ENCODE peak calls at places on chromosomes 3 and 15, in seven cellular contexts. A is IMR-90, E is A549, B is K562, Z is HepG2, C is GM12878, P is H1. W is an unnamed sample.

GRCh38 chr3:172641291-172641690 is 69.6 kb downstream of the NCEH1 start:
- DNase-seq in A (no peak), E (no peak), B (no peak), Z (no peak), C (no peak), P (no peak), W (no peak)

GRCh38 chr3:9552252-9552999 is 1.2 kb downstream of the LHFPL4 start:
- DNase-seq in A (peak), E (peak), B (peak), Z (no peak), C (no peak), P (peak), W (no peak)

GRCh38 chr3:134083626-134084229 is 54.0 kb upstream of the SLCO2A1 start:
- DNase-seq in A (no peak), E (no peak), B (no peak), Z (no peak), C (no peak), P (peak), W (no peak)

GRCh38 chr3:143998266-143998665 is 26.6 kb downstream of the DIPK2A start:
- DNase-seq in A (peak), E (no peak), B (no peak), Z (no peak), C (no peak), P (no peak), W (no peak)

GRCh38 chr3:25897019-25897418 is 107.1 kb downstream of the OXSM start:
- DNase-seq in A (no peak), E (peak), B (peak), Z (peak), C (no peak), P (peak), W (peak)

GRCh38 chr3:11582123-11582968 is 61.4 kb downstream of the VGLL4 start:
- DNase-seq in A (peak), E (no peak), B (no peak), Z (no peak), C (no peak), P (peak), W (no peak)

GRCh38 chr3:107598926-107599754 is 76.4 kb downstream of the BBX start:
- DNase-seq in A (peak), E (peak), B (peak), Z (peak), C (peak), P (no peak), W (no peak)

GRCh38 chr3:23405081-23405480 is 202.0 kb downstream of the UBE2E2 start:
- DNase-seq in A (no peak), E (no peak), B (no peak), Z (no peak), C (no peak), P (no peak), W (no peak)

GRCh38 chr3:68306571-68306970 is 625.8 kb downstream of the TAFA4 start:
- DNase-seq in A (no peak), E (no peak), B (peak), Z (peak), C (no peak), P (peak), W (no peak)

GRCh38 chr3:55873523-55874254 is 386.6 kb upstream of the WNT5A start:
- DNase-seq in A (peak), E (peak), B (no peak), Z (peak), C (no peak), P (no peak), W (no peak)

GRCh38 chr3:43206632-43207031 is 79.7 kb upstream of the SNRK start:
- DNase-seq in A (no peak), E (no peak), B (peak), Z (no peak), C (no peak), P (no peak), W (no peak)

GRCh38 chr3:111846717-111847116 is 12.3 kb upstream of the PHLDB2 start:
- DNase-seq in A (peak), E (peak), B (no peak), Z (no peak), C (no peak), P (no peak), W (no peak)

GRCh38 chr15:84816694-84817460 is at the start of gene ALPK3:
- DNase-seq in A (no peak), E (no peak), B (no peak), Z (no peak), C (no peak), P (peak), W (no peak)

GRCh38 chr3:111848246-111848645 is 10.8 kb upstream of the PHLDB2 start:
- DNase-seq in A (no peak), E (no peak), B (no peak), Z (no peak), C (no peak), P (no peak), W (peak)

GRCh38 chr3:160105902-160106584 is 117.4 kb downstream of the IL12A start:
- DNase-seq in A (no peak), E (no peak), B (no peak), Z (no peak), C (no peak), P (no peak), W (no peak)

GRCh38 chr3:127077068-127077467 is 94.2 kb downstream of the PLXNA1 start:
- DNase-seq in A (no peak), E (no peak), B (no peak), Z (no peak), C (no peak), P (no peak), W (no peak)

GRCh38 chr3:43343185-43343584 is 56.8 kb downstream of the SNRK start:
- DNase-seq in A (no peak), E (no peak), B (no peak), Z (no peak), C (no peak), P (no peak), W (no peak)

GRCh38 chr3:57041674-57042073 is 18.8 kb upstream of the SPATA12 start:
- DNase-seq in A (no peak), E (no peak), B (no peak), Z (no peak), C (no peak), P (no peak), W (no peak)

GRCh38 chr3:60917136-60917535 is 334.1 kb downstream of the FHIT start:
- DNase-seq in A (no peak), E (no peak), B (peak), Z (no peak), C (no peak), P (no peak), W (no peak)

GRCh38 chr3:183491923-183492848 is 63.3 kb downstream of the KLHL6 start:
- DNase-seq in A (no peak), E (no peak), B (no peak), Z (no peak), C (no peak), P (peak), W (no peak)

GRCh38 chr3:74614133-74614967 is at the start of gene CNTN3:
- DNase-seq in A (peak), E (no peak), B (no peak), Z (no peak), C (no peak), P (peak), W (no peak)

GRCh38 chr3:18445421-18446066 is 20.4 kb upstream of the SATB1 start:
- DNase-seq in A (no peak), E (no peak), B (no peak), Z (no peak), C (no peak), P (no peak), W (no peak)

GRCh38 chr3:158821847-158822246 is 20.0 kb downstream of the MFSD1 start:
- DNase-seq in A (no peak), E (no peak), B (no peak), Z (no peak), C (no peak), P (no peak), W (no peak)

GRCh38 chr3:178987745-178988144 is 83.9 kb downstream of the ZMAT3 start:
- DNase-seq in A (no peak), E (no peak), B (no peak), Z (no peak), C (no peak), P (no peak), W (no peak)

GRCh38 chr3:13277860-13278531 is 142.1 kb downstream of the NUP210 start:
- DNase-seq in A (peak), E (no peak), B (peak), Z (no peak), C (no peak), P (no peak), W (no peak)

GRCh38 chr15:33292718-33293307 is 18.0 kb upstream of the RYR3 start:
- DNase-seq in A (peak), E (peak), B (peak), Z (peak), C (no peak), P (peak), W (peak)

GRCh38 chr15:65286069-65286703 is 497 bp downstream of the PARP16 start:
- DNase-seq in A (no peak), E (peak), B (peak), Z (peak), C (no peak), P (peak), W (no peak)

GRCh38 chr3:183524476-183524875 is 31.0 kb downstream of the KLHL6 start:
- DNase-seq in A (no peak), E (no peak), B (no peak), Z (no peak), C (no peak), P (no peak), W (no peak)

GRCh38 chr3:37554364-37554763 is 307.3 kb upstream of the CTDSPL start:
- DNase-seq in A (no peak), E (no peak), B (peak), Z (no peak), C (no peak), P (peak), W (no peak)

GRCh38 chr3:14376348-14377043 is 25.9 kb upstream of the SLC6A6 start:
- DNase-seq in A (no peak), E (no peak), B (no peak), Z (no peak), C (no peak), P (no peak), W (no peak)

GRCh38 chr3:140021269-140021668 is 86.3 kb downstream of the CLSTN2 start:
- DNase-seq in A (no peak), E (no peak), B (no peak), Z (no peak), C (no peak), P (no peak), W (no peak)

GRCh38 chr3:13815088-13815683 is 64.7 kb downstream of the WNT7A start:
- DNase-seq in A (no peak), E (no peak), B (no peak), Z (no peak), C (no peak), P (no peak), W (no peak)

GRCh38 chr3:168398371-168399030 is 302.8 kb upstream of the GOLIM4 start:
- DNase-seq in A (peak), E (no peak), B (no peak), Z (no peak), C (no peak), P (no peak), W (no peak)

GRCh38 chr3:46663611-46664135 is 29.8 kb downstream of the ALS2CL start:
- DNase-seq in A (peak), E (peak), B (peak), Z (no peak), C (no peak), P (peak), W (no peak)

GRCh38 chr3:171994646-171995441 is 44.5 kb upstream of the FNDC3B start:
- DNase-seq in A (peak), E (no peak), B (no peak), Z (peak), C (no peak), P (no peak), W (no peak)

GRCh38 chr15:71791975-71792374 is 18.4 kb upstream of the NR2E3 start:
- DNase-seq in A (no peak), E (no peak), B (no peak), Z (no peak), C (no peak), P (peak), W (no peak)

GRCh38 chr3:127658234-127658633 is 14.5 kb upstream of the ABTB1 start:
- DNase-seq in A (peak), E (no peak), B (no peak), Z (no peak), C (no peak), P (no peak), W (no peak)

GRCh38 chr15:57476533-57476975 is 100.2 kb downstream of the CGNL1 start:
- DNase-seq in A (peak), E (no peak), B (no peak), Z (peak), C (no peak), P (no peak), W (no peak)

GRCh38 chr15:66735909-66736305 is 33.9 kb downstream of the SMAD6 start:
- DNase-seq in A (no peak), E (no peak), B (no peak), Z (no peak), C (no peak), P (no peak), W (no peak)

GRCh38 chr3:49617390-49618013 is 56.6 kb upstream of the APEH start:
- DNase-seq in A (no peak), E (no peak), B (no peak), Z (no peak), C (no peak), P (no peak), W (no peak)

GRCh38 chr3:49616491-49616941 is 57.6 kb upstream of the APEH start:
- DNase-seq in A (peak), E (no peak), B (no peak), Z (no peak), C (no peak), P (peak), W (no peak)

GRCh38 chr3:49620728-49621127 is 53.4 kb upstream of the APEH start:
- DNase-seq in A (no peak), E (no peak), B (no peak), Z (no peak), C (no peak), P (no peak), W (no peak)

GRCh38 chr3:49619649-49620048 is 54.5 kb upstream of the APEH start:
- DNase-seq in A (no peak), E (no peak), B (no peak), Z (no peak), C (no peak), P (no peak), W (no peak)

GRCh38 chr3:49618412-49618811 is 55.7 kb upstream of the APEH start:
- DNase-seq in A (no peak), E (no peak), B (no peak), Z (no peak), C (no peak), P (no peak), W (no peak)
- TF ChIP-seq RAD21 in A (no peak), E (no peak), B (no peak), Z (no peak), C (no peak), P (no peak), W (no peak)

GRCh38 chr3:123620338-123620737 is 35.5 kb upstream of the HACD2 start:
- DNase-seq in A (peak), E (no peak), B (no peak), Z (peak), C (no peak), P (no peak), W (no peak)
- TF ChIP-seq POLR2A in A (peak), E (no peak), B (no peak), Z (no peak), C (no peak), P (no peak), W (no peak)

DNA sequence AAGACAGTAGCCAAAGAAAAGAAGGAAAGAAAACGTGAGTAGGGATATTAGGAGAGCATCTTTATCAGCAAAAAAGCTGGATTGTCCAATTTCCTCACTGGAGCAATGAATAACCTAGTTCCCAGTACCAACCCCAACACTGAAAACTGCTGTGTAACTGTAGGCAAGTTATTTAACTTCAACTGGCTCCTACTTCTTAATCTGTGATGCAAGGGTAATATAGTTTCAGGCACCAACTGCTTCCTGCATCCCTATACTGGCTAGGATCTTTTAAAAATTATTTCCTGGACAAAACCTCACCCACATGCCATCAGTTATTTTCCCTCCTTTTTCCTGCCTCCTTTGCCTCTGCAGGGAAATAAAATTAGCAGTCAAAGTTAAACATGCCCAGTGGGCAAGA is 59.6 kb downstream of the ZBTB20 start:
- DNase-seq in A (no peak), E (no peak), B (no peak), Z (no peak), C (no peak), P (no peak), W (no peak)
- TF ChIP-seq RAD21 in A (no peak), E (no peak), B (no peak), Z (no peak), C (no peak), P (no peak), W (no peak)

DNA sequence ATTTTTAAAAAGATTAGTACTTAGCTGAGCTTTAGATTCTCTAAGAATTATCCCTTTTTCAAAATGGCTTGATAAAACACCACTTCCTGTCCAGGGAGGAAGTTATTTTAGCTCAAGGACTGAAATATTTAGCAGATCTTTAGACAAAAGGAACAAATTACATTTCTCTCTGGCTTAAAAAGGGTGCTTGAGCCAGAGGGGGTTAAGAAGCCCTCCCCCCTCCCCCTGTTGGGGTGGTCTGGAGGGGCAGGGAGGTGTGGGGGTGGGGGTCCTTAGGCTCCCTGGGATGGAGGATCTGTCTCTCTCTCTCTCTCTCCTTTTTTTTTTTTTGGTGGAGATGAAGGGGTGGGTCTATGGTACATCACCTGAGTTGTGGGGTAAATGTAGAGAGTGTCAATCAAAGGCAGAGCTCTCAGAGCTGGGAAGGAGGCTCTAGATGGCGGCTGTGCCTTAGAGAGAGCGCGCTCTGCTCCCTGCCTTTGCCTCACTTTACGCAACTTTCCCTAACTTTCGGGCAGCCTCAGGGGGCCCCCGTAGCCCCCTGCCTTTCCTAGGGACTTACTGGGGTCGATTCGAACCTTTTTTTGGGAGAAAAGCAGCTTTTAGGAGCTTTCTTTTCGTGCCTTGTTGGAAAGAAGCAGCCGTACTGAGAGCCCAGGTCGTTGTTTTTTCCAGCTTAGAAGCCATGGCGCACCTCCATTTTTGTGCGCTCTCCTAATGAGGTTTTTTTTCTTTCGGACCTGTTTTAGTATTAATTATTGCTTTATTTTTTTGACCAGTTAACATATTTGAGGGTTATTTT is at the start of gene CHD2:
- DNase-seq in A (peak), E (peak), B (peak), Z (peak), C (peak), P (peak), W (peak)
- TF ChIP-seq POLR2A in A (peak), E (peak), B (peak), Z (peak), C (peak), P (peak), W (peak)

DNA sequence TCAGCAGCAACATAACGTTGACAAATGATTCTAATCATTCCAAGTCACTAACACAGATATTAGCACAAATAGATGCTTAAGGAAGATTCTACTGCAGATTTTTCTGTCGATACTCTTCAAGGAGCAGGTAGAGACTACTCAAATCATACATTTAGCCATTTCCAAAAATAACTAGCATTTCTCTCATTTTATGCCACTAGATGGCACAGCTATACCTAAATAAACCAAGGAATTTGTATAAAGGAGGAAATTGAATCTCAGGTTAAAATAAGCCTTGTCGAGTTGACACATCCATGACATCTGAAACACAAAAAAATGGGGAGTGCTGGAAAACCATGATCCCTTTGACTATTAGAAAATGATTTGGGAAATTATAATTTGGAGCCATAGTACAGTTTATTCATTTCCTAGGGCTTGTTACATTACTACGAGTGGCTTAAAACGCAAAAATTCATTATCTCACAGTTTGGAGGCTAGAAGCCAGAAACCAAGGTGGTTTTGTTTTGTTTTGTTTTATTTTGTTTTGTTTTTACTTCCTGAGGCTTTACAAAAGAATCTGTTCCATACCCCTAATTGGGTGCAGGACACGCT is 59.5 kb upstream of the STRIT1 start:
- DNase-seq in A (peak), E (peak), B (peak), Z (peak), C (no peak), P (no peak), W (peak)
- TF ChIP-seq RAD21 in A (peak), E (peak), B (peak), Z (no peak), C (peak), P (peak), W (peak)

GRCh38 chr3:149634573-149634972 is 23.3 kb downstream of the WWTR1 start:
- DNase-seq in A (no peak), E (no peak), B (no peak), Z (peak), C (no peak), P (no peak), W (no peak)
- TF ChIP-seq POLR2A in A (no peak), E (no peak), B (no peak), Z (no peak), C (no peak), P (no peak), W (no peak)

DNA sequence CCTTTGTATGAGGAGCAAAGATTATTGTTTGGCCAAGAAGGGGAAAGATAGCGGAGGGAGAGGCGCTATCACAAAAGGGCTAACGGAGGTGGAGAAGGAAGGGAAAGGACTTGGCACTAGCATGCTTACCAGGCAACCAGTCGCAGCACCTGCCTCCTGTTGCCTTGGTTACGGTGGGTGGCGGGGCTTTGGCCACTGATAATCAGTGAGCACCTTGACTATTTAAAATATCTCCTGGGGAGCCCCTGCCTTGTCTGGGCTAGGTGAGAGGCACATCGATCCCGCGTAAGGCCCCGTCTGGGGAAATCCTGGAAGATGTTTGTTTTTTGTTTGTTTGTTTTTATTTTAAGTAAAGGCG is 14.7 kb upstream of the AEN start:
- DNase-seq in A (no peak), E (no peak), B (no peak), Z (no peak), C (no peak), P (no peak), W (no peak)
- TF ChIP-seq RAD21 in A (no peak), E (no peak), B (no peak), Z (no peak), C (no peak), P (no peak), W (no peak)

DNA sequence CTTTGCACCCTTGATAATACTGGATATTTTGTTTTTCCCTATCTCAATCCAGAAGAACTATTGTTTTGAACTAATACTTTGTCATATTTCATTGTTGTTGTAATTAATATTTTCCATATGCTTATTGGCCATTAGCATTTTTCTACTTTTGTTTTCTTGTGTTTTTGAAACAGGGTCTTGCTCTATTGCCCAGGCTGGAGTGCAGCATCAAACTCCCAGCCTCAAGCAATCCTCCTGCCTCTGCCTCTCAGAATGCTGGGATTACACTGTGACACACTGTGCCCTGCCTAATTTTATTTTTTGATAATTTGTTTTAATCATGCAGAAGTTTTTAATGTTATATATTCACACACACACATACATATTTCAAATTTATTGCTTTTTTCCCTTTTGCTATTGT is 3.4 kb upstream of the RPS27L start:
- DNase-seq in A (no peak), E (no peak), B (no peak), Z (no peak), C (no peak), P (no peak), W (no peak)
- TF ChIP-seq POLR2A in A (no peak), E (no peak), B (no peak), Z (no peak), C (no peak), P (no peak), W (no peak)